ENCODE peak calls at places on chromosomes 12 and 14, in eight cellular contexts. D is naive thymus-derived CD4-positive, alpha-beta T cell; R is H9; Q is LoVo; V is CD8-positive, alpha-beta T cell; O is skeletal muscle cell; N is AG20443; W is HCT116. C is an unnamed sample.

GRCh38 chr12:49641748-49642369 is 18.5 kb downstream of the PRPF40B start:
- DNase-seq in D (no peak), R (no peak), Q (no peak), V (no peak), O (no peak), N (no peak), W (no peak), C (no peak)

GRCh38 chr12:32151552-32151951 is 44.9 kb downstream of the BICD1 start:
- DNase-seq in D (no peak), R (no peak), Q (no peak), V (no peak), O (no peak), N (no peak), W (no peak), C (no peak)

GRCh38 chr14:53608369-53608768 is 348.3 kb downstream of the BMP4 start:
- DNase-seq in D (no peak), R (no peak), Q (peak; percentile 94), V (no peak), O (no peak), N (peak; percentile 43), W (peak; percentile 74), C (peak; percentile 50)

GRCh38 chr12:12699345-12699744 is 3.4 kb upstream of the GPR19 start:
- DNase-seq in D (no peak), R (no peak), Q (no peak), V (no peak), O (no peak), N (no peak), W (no peak), C (no peak)

GRCh38 chr12:88736031-88736430 is 155.8 kb upstream of the KITLG start:
- DNase-seq in D (no peak), R (no peak), Q (no peak), V (no peak), O (no peak), N (no peak), W (no peak), C (no peak)

GRCh38 chr14:91830777-91831176 is 36.6 kb downstream of the TC2N start:
- DNase-seq in D (no peak), R (peak; percentile 56), Q (peak; percentile 41), V (no peak), O (no peak), N (no peak), W (no peak), C (no peak)

GRCh38 chr12:83389237-83389996 is 702.7 kb downstream of the TMTC2 start:
- DNase-seq in D (no peak), R (peak; percentile 81), Q (no peak), V (no peak), O (no peak), N (no peak), W (peak; percentile 18), C (no peak)

GRCh38 chr12:53733051-53733812 is 6.0 kb upstream of the CALCOCO1 start:
- DNase-seq in D (no peak), R (no peak), Q (no peak), V (no peak), O (no peak), N (no peak), W (no peak), C (no peak)

GRCh38 chr14:51485733-51486132 is 166.0 kb upstream of the FRMD6 start:
- DNase-seq in D (no peak), R (no peak), Q (no peak), V (no peak), O (no peak), N (no peak), W (no peak), C (no peak)